ENCODE peak calls at places on chromosomes 2 and 18, in ten cellular contexts. X, G, O, M, L, I, B, R, S and Y are unnamed samples.

GRCh38 chr2:145258903-145259579 is 739.1 kb upstream of the ZEB2 start:
- DNase-seq in X (no peak), G (no peak), O (no peak), M (no peak), L (no peak), I (no peak), B (no peak), R (no peak), S (no peak), Y (peak; percentile 2)

GRCh38 chr2:57981369-57981768 is 65.2 kb upstream of the VRK2 start:
- DNase-seq in X (no peak), G (no peak), O (no peak), M (no peak), L (no peak), I (no peak), B (no peak), R (peak; percentile 10), S (no peak), Y (peak; percentile 67)

GRCh38 chr2:66661253-66662173 is 226.6 kb downstream of the MEIS1 start:
- DNase-seq in X (no peak), G (no peak), O (no peak), M (no peak), L (no peak), I (no peak), B (no peak), R (no peak), S (no peak), Y (no peak)

GRCh38 chr2:68403199-68403644 is 38.1 kb downstream of the PLEK start:
- DNase-seq in X (no peak), G (no peak), O (no peak), M (no peak), L (peak; percentile 56), I (no peak), B (peak; percentile 41), R (no peak), S (no peak), Y (no peak)

GRCh38 chr18:79571221-79572092 is 108.1 kb upstream of the CTDP1 start:
- DNase-seq in X (no peak), G (peak; percentile 16), O (no peak), M (no peak), L (no peak), I (peak; percentile 12), B (no peak), R (no peak), S (peak; percentile 44), Y (no peak)

GRCh38 chr2:200604571-200605255 is 18.9 kb downstream of the AOX1 start:
- DNase-seq in X (no peak), G (no peak), O (no peak), M (no peak), L (no peak), I (no peak), B (no peak), R (no peak), S (no peak), Y (no peak)

GRCh38 chr2:237326250-237327171 is 87.5 kb downstream of the COL6A3 start:
- DNase-seq in X (no peak), G (no peak), O (peak; percentile 72), M (no peak), L (no peak), I (no peak), B (no peak), R (no peak), S (no peak), Y (no peak)

GRCh38 chr18:74731097-74731496 is 133.4 kb downstream of the ZNF407 start:
- DNase-seq in X (no peak), G (no peak), O (peak; percentile 48), M (no peak), L (no peak), I (no peak), B (no peak), R (no peak), S (no peak), Y (peak; percentile 45)

GRCh38 chr2:118374974-118375745 is 286.9 kb downstream of the INSIG2 start:
- DNase-seq in X (no peak), G (no peak), O (no peak), M (no peak), L (no peak), I (no peak), B (no peak), R (no peak), S (no peak), Y (no peak)

GRCh38 chr2:50948691-50949090 is 83.2 kb downstream of the NRXN1 start:
- DNase-seq in X (no peak), G (no peak), O (no peak), M (no peak), L (no peak), I (no peak), B (no peak), R (no peak), S (no peak), Y (no peak)

GRCh38 chr2:208025037-208025813 is at the start of gene PLEKHM3:
- DNase-seq in X (peak; percentile 90), G (peak; percentile 77), O (peak; percentile 75), M (peak; percentile 90), L (peak; percentile 93), I (peak; percentile 81), B (peak; percentile 90), R (peak; percentile 50), S (peak; percentile 92), Y (peak; percentile 38)

GRCh38 chr2:23135481-23136100 is 249.4 kb upstream of the KLHL29 start:
- DNase-seq in X (peak; percentile 21), G (no peak), O (no peak), M (peak; percentile 34), L (no peak), I (no peak), B (peak; percentile 17), R (no peak), S (peak; percentile 67), Y (no peak)

GRCh38 chr2:88680916-88681315 is 10.6 kb upstream of the RPIA start:
- DNase-seq in X (no peak), G (no peak), O (no peak), M (no peak), L (no peak), I (peak; percentile 22), B (no peak), R (no peak), S (no peak), Y (no peak)

GRCh38 chr2:16270441-16270840 is 330.1 kb downstream of the MYCN start:
- DNase-seq in X (no peak), G (no peak), O (no peak), M (no peak), L (no peak), I (no peak), B (no peak), R (no peak), S (no peak), Y (no peak)

DNA sequence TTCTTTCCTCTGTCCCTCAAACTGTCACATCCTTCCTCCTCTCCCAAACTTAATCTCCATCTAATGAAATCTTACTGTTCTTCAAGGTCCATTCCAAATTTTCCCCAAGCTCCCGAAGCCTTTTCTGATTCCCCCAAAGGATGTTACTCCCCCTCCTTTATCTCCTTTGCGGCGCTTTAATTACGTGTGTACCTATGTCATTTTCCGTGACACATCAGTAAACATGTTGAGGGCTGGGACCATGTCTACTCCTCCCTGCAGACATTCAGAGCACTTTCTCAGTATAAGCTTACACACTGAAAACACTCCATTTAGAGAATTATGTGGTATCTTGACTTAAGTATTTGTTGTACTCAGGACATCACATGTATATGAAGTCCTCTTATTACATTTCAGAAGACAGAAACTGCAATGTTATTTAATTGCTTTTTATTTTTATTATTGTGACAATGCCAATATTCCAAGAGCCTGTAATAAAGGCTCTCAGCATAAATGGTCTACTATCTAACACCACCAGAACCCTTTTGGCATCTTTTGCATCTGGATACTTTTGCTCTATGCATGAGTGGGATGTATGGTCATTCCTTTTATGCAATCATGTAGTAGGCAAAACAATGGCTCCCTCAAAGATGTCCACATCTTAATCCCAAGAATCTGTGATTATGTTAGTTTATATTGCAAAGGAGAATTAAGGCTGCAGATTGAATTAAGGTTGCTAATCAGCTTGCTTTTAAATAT is 1.8 kb downstream of the NMI start:
- DNase-seq in X (no peak), G (no peak), O (no peak), M (no peak), L (no peak), I (no peak), B (no peak), R (no peak), S (no peak), Y (no peak)
- H3K4me3 ChIP-seq in X (no peak overlapping the region), G (no peak overlapping the region), O (no peak overlapping the region), M (no peak overlapping the region), L (peak overlapping the region; percentile 96), I (no peak overlapping the region), B (no peak overlapping the region), R (peak overlapping the region; percentile 60), S (peak overlapping the region; percentile 89), Y (no peak overlapping the region)

DNA sequence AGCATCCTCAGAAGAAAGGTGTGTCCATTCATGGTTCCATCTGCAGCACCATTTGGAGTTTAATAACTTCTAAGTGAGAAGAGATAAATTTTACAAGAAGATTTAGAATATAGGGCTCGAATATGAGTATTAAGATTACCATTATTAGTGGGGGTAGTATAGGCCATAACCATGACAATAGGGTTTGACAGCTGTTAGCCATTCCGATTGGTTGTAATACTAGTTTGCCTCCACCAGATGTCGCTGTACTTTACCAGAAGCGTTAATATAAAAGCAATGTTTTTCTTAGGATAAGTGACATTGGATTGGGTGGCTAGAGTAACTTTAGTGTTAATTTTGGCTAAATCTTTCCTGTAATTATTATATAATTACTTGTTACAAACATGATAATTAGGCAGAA is 107.5 kb upstream of the SRD5A2 start:
- DNase-seq in X (no peak), G (no peak), O (no peak), M (no peak), L (peak; percentile 21), I (no peak), B (no peak), R (no peak), S (no peak), Y (no peak)
- TF ChIP-seq CTCF in X (peak; percentile 61), G (no peak), O (peak; percentile 53), M (no peak), L (peak; percentile 51), I (no peak), B (peak; percentile 48), R (peak; percentile 62), S (peak; percentile 63), Y (peak; percentile 18)

GRCh38 chr2:218823456-218823855 is 8.1 kb downstream of the PRKAG3 start:
- DNase-seq in X (no peak), G (no peak), O (no peak), M (no peak), L (no peak), I (no peak), B (no peak), R (no peak), S (no peak), Y (no peak)
- H3K4me3 ChIP-seq in X (no peak overlapping the region), G (no peak overlapping the region), O (no peak overlapping the region), M (no peak overlapping the region), L (no peak overlapping the region), I (no peak overlapping the region), B (no peak overlapping the region), R (no peak overlapping the region), S (no peak overlapping the region), Y (no peak overlapping the region)

DNA sequence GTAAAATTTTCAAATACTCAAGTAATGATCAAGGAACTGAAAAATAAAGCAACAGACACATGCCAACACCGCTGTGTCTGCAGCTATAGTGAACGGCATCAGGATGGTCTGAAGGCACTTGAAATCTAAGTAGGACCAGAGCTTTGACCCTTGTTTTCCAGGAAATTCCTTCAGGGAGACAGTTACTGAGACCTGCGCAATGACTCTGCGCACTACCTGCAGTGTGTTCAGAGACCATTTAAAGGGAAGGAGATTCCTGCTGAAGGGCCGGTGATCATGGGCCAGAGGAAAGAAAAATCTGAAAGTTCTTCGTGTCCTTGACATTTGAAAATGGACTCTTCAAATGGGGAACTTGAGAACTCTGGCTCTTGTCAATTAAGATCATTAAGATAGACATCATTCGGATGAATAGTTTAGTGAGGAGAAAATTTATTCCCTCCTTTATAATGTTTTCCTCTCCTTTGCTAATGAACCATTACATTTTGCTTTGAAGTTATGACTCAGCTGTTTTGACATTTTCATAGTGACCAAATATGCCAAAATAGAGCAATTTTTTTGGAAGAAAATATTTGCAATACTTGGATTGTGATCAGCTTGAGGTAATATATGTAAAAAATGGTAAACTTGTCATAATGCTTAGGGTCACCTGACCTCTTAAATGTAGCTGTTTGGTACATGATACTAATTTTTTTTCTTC is 329.2 kb downstream of the ARHGAP15 start:
- DNase-seq in X (no peak), G (no peak), O (no peak), M (no peak), L (no peak), I (no peak), B (no peak), R (no peak), S (no peak), Y (no peak)
- TF ChIP-seq CTCF in X (no peak), G (no peak), O (no peak), M (no peak), L (no peak), I (no peak), B (no peak), R (no peak), S (no peak), Y (no peak)